ENCODE peak calls at places on chromosomes 4 and X, in ten cellular contexts. I is ureter; O is activated naive CD4-positive, alpha-beta T cell treated with anti-CD3 and anti-CD28 coated beads for 36 hours; T is sciatic nerve; H is hepatic stellate cell; Z is naive thymus-derived CD8-positive, alpha-beta T cell; M is stimulated activated CD8-positive, alpha-beta memory T cell treated with anti-CD3 and anti-CD28 coated beads, Interleukin-15, amount 100 ng/mL, for 1 hour; Q is AG09309; K is mesenteric fat pad; Y is A172. S is an unnamed sample.

GRCh38 chr4:37726666-37727065 is 40.5 kb upstream of the RELL1 start:
- DNase-seq in M (no peak), O (no peak), Q (no peak), Y (no peak), Z (no peak), T (no peak), H (peak; percentile 11), I (no peak), K (no peak), S (no peak)

GRCh38 chrX:3184176-3184930 is 143.1 kb downstream of the ARSF start:
- DNase-seq in Z (no peak), M (no peak), Q (peak; percentile 74), Y (peak; percentile 41), K (no peak), T (no peak), H (peak; percentile 12), O (no peak), I (no peak), S (no peak)

GRCh38 chr4:131370846-131371245 is 1778.2 kb upstream of the PCDH10 start:
- DNase-seq in Y (no peak), M (no peak), H (no peak), K (no peak), Q (no peak), I (no peak), O (no peak), T (no peak), Z (no peak), S (no peak)

GRCh38 chrX:45571453-45571852 is 370.8 kb upstream of the DIPK2B start:
- DNase-seq in H (no peak), I (no peak), Y (no peak), T (no peak), O (no peak), M (no peak), Q (no peak), K (no peak), Z (no peak), S (no peak)

GRCh38 chr4:2935762-2936743 is 27.2 kb downstream of the NOP14 start:
- DNase-seq in Z (no peak), M (no peak), Q (no peak), T (peak; percentile 49), Y (peak; percentile 99), O (peak; percentile 84), K (peak; percentile 83), I (peak; percentile 50), H (no peak), S (no peak)

GRCh38 chr4:184457530-184458249 is 16.7 kb downstream of the IRF2 start:
- DNase-seq in O (no peak), H (peak; percentile 37), Y (no peak), Z (no peak), M (no peak), K (no peak), T (no peak), I (no peak), Q (no peak), S (no peak)

GRCh38 chr4:169314906-169315305 is 44.1 kb upstream of the SH3RF1 start:
- DNase-seq in T (peak; percentile 69), Q (no peak), Z (no peak), H (peak; percentile 26), M (no peak), Y (peak; percentile 41), I (peak; percentile 84), O (no peak), K (no peak), S (peak; percentile 68)

GRCh38 chr4:26048962-26049361 is 134.9 kb downstream of the SMIM20 start:
- DNase-seq in Q (no peak), M (no peak), K (no peak), O (no peak), I (no peak), Z (no peak), H (no peak), T (no peak), Y (no peak), S (no peak)

GRCh38 chrX:132953358-132953757 is 5.1 kb downstream of the HS6ST2 start:
- DNase-seq in Y (peak; percentile 1), Q (no peak), H (no peak), M (no peak), T (no peak), I (no peak), O (no peak), Z (no peak), K (no peak), S (no peak)

GRCh38 chrX:75596178-75596577 is 73.3 kb upstream of the ZDHHC15 start:
- DNase-seq in Z (no peak), M (no peak), I (no peak), T (no peak), O (no peak), K (no peak), Y (no peak), Q (no peak), H (no peak), S (no peak)